ENCODE peak calls at places on chromosomes 12 and 14, in six cellular contexts. H, Z, E, S, B and G are unnamed samples. For H3K4me1 and H3K9me3, the result is how much of the 10 kb centered on the place peaks cover.

GRCh38 chr14:80638620-80639215 is 302.8 kb downstream of the CEP128 start:
- DNase-seq in H (no peak), Z (no peak), E (peak), S (no peak), B (no peak), G (no peak)

GRCh38 chr12:25284024-25284423 is 33.3 kb upstream of the KRAS start:
- DNase-seq in H (no peak), Z (no peak), E (no peak), S (no peak), B (no peak), G (no peak)

GRCh38 chr12:85280138-85280983 is at the start of gene ALX1:
- DNase-seq in H (no peak), Z (no peak), E (peak), S (no peak), B (no peak), G (no peak)

GRCh38 chr12:117882181-117882580 is 86.6 kb downstream of the KSR2 start:
- DNase-seq in H (no peak), Z (no peak), E (no peak), S (no peak), B (no peak), G (no peak)

GRCh38 chr12:117279606-117280005 is 81.8 kb downstream of the NOS1 start:
- DNase-seq in H (no peak), Z (no peak), E (no peak), S (no peak), B (no peak), G (no peak)

GRCh38 chr12:12896261-12896660 is 4.9 kb downstream of the GPRC5A start:
- DNase-seq in H (no peak), Z (no peak), E (peak), S (no peak), B (no peak), G (no peak)

GRCh38 chr12:51923506-51924365 is 16.4 kb downstream of the ACVRL1 start:
- DNase-seq in H (peak), Z (peak), E (peak), S (peak), B (peak), G (peak)

GRCh38 chr14:68230941-68231717 is 411.6 kb downstream of the RAD51B start:
- DNase-seq in H (no peak), Z (no peak), E (peak), S (no peak), B (no peak), G (no peak)

GRCh38 chr12:6303046-6303445 is 7.4 kb upstream of the PLEKHG6 start:
- DNase-seq in H (no peak), Z (no peak), E (no peak), S (no peak), B (no peak), G (no peak)

GRCh38 chr12:30692470-30692869 is 3.2 kb downstream of the IPO8 start:
- DNase-seq in H (no peak), Z (no peak), E (peak), S (no peak), B (no peak), G (no peak)

GRCh38 chr12:16606936-16607335 is 974 bp upstream of the LMO3 start:
- DNase-seq in H (no peak), Z (no peak), E (no peak), S (no peak), B (no peak), G (no peak)

GRCh38 chr12:51028811-51029146 is 2.6 kb upstream of the SLC11A2 start:
- DNase-seq in H (no peak), Z (no peak), E (peak), S (no peak), B (no peak), G (no peak)

GRCh38 chr12:10779103-10779502 is 23.3 kb downstream of the TAS2R7 start:
- DNase-seq in H (no peak), Z (no peak), E (no peak), S (no peak), B (no peak), G (no peak)

GRCh38 chr12:5260086-5260485 is 171.8 kb upstream of the NTF3 start:
- DNase-seq in H (no peak), Z (no peak), E (no peak), S (no peak), B (no peak), G (no peak)

GRCh38 chr14:91754819-91755218 is 22.9 kb upstream of the CATSPERB start:
- DNase-seq in H (no peak), Z (no peak), E (no peak), S (no peak), B (no peak), G (no peak)

GRCh38 chr12:42468341-42468821 is 121.2 kb downstream of the PRICKLE1 start:
- DNase-seq in H (no peak), Z (no peak), E (peak), S (no peak), B (no peak), G (no peak)

GRCh38 chr12:94829552-94829951 is 173.9 kb downstream of the NDUFA12 start:
- DNase-seq in H (no peak), Z (no peak), E (no peak), S (no peak), B (no peak), G (no peak)

GRCh38 chr12:113112043-113112899 is 23.3 kb downstream of the RASAL1 start:
- DNase-seq in H (no peak), Z (no peak), E (peak), S (no peak), B (no peak), G (no peak)

GRCh38 chr14:68427550-68427890 is 365.3 kb downstream of the ZFP36L1 start:
- DNase-seq in H (no peak), Z (no peak), E (no peak), S (no peak), B (no peak), G (no peak)

GRCh38 chr12:57276935-57277563 is 26.1 kb upstream of the STAC3 start:
- DNase-seq in H (no peak), Z (peak), E (peak), S (no peak), B (no peak), G (peak)

GRCh38 chr12:91777268-91777997 is 368.2 kb downstream of the BTG1 start:
- DNase-seq in H (no peak), Z (no peak), E (no peak), S (no peak), B (no peak), G (no peak)
- H3K4me1 ChIP-seq in H (under half), Z (under half), E (under half), S (under half), B (under half), G (under half)

DNA sequence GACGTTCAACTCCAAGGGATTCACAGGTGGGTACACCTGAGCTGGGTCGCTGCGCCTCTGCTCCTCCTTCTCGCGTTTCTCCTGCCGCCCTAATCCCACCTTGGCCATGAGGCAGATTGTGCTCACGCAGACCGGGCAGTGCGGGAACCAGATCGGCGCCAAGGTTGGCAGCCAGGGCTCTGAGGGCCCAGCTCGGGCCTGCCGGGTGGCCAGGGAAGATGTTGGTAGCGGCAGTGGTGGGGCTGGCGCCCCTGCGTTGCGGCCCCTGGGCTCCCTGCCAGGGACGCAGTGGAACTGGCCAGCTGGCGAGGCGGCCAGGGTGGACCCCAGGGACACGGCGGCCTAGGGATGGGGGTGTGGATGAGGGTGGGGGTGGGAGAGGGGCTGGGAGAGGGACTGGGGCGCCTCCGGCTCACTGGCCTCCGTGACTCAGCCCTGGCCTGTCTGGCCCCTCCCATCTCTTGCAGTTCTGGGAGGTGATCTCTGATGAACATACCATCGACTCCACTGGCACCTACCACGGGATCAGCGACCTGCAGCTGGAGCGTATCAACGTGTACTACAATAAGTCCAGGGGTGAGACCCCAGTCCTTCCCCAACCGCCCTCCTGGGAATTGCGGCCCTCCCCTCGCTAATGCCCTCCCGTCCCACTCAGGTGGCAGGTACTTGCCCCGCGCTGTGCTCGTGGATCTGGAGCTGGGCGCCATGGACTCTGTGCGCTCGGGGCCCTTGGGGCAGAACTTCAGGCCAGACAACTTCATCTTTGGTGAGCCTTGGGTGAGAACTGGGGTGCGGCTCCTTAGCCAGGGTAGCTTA is 114.9 kb upstream of the ALG10B start:
- DNase-seq in H (no peak), Z (no peak), E (no peak), S (no peak), B (no peak), G (no peak)
- H3K9me3 ChIP-seq in H (under half), Z (under half), E (under half), S (under half), B (under half), G (under half)

GRCh38 chr14:89294872-89295271 is 122.2 kb downstream of the FOXN3 start:
- DNase-seq in H (no peak), Z (no peak), E (no peak), S (no peak), B (no peak), G (no peak)
- H3K4me3 ChIP-seq in H (no peak), Z (no peak), E (no peak), S (no peak), B (no peak), G (no peak)

DNA sequence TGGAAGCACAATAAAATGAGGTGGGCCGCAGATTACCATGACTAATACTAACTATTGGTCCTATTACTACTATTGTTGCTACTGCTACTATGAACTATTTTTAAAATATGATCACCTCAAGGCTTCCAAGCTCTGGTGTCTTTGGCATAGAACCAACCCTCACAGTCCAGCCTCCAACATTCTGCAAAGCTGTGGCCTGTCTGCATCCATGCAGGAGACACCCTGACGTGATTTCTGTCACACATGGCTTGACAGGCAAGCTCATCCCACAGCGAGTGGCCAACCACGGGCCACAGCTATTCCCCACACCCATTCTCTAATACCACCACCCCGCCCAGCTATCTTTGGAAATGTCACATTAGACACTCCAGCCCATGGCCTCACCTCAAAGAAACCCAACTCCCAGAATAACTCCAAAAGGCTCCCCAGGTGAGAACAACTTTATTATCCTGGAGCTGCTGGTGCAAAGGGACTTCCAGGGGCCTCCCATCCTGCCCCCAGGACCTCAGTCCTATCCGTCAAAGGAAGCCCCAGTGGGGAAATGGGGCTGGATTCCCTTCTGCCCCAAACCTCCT is 14.4 kb downstream of the ISCU start:
- DNase-seq in H (peak), Z (no peak), E (no peak), S (no peak), B (no peak), G (no peak)
- H3K4me1 ChIP-seq in H (under half), Z (under half), E (under half), S (under half), B (under half), G (under half)

DNA sequence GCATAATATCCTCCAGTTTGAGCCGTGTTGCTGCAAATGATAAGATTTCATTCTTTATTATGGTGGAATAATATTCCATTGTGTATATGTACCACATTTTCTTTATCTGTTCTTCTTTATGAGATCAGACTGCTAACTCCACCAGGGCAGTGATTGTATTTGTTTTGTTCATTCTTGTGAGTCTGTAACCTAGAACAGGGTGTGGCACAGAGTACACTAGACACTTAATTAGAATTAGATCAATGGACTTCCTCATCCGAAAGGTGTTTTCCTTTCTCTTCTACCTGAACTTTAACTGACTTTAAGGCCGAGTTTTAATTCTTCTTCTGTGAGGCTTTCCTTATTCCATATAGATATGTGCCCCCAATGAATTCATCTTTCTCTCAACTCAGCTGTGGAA is 551.0 kb downstream of the SNAPC1 start:
- DNase-seq in H (no peak), Z (no peak), E (no peak), S (no peak), B (no peak), G (no peak)
- H3K9me3 ChIP-seq in H (under half), Z (under half), E (under half), S (under half), B (under half), G (under half)

DNA sequence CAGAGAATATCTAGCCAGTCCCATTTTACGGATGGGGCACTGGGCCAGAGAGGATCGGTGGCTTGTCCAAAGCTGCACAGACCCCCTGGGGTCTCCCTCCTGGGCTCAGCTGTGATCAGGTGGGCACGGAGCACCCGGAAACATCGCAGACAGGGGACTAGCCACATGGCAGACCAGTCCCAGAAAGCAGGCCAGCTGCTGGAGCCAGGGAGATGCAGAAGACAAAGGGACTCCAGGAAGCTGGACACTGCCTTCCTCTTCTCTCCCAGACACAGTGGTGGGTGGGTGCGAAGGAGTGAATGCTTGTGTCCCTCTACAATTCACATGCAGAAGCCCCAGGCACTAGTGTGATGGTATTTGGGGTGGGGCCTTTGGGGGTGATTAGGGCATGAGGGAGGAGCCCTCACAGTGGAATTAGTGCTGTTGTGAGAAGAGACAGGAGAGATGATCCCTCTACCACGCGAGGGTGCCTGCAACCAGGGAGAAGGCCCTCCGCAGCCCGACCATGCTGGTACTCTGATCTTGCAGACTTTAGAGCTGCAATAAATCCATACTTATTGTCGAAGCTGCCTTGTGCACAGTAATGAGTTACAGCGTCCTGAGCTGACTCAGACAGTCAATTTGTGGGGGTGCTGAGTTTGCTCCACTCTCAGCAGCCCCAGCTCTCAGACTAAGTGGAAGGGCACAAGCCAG is 95.2 kb downstream of the CALM1 start:
- DNase-seq in H (no peak), Z (no peak), E (peak), S (no peak), B (no peak), G (no peak)
- H3K4me3 ChIP-seq in H (no peak), Z (no peak), E (no peak), S (no peak), B (no peak), G (no peak)

GRCh38 chr12:79689041-79689476 is 1.7 kb downstream of the PAWR start:
- DNase-seq in H (no peak), Z (no peak), E (no peak), S (no peak), B (no peak), G (no peak)
- H3K4me1 ChIP-seq in H (half or more), Z (under half), E (under half), S (under half), B (under half), G (under half)

DNA sequence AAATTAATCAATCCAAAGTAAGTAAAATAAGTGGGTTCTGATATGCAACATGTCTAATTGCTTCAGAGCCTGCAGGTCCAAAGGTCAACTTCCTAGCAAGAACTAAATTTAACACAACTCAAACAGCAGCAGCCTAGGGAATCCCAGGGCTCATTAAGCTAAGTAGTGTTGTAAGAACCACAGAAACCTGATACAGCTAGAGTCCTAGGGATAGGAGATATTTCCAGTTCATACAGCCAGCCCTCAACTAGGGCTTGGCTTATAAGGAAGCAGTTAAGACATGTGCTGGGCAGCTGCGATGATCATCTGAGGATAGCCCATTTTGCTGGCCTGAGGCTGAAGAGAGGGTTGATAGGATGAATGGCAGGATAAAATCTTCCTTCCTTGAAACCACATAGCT is at the start of gene OR4Q3:
- DNase-seq in H (no peak), Z (no peak), E (no peak), S (no peak), B (no peak), G (no peak)
- H3K9me3 ChIP-seq in H (under half), Z (under half), E (under half), S (under half), B (under half), G (under half)

GRCh38 chr12:68370006-68370590 is 37.9 kb upstream of the MDM1 start:
- DNase-seq in H (no peak), Z (no peak), E (no peak), S (no peak), B (no peak), G (no peak)

GRCh38 chr12:68373836-68374314 is 41.7 kb upstream of the MDM1 start:
- DNase-seq in H (no peak), Z (no peak), E (no peak), S (no peak), B (no peak), G (no peak)

GRCh38 chr12:68368332-68368731 is 36.2 kb upstream of the MDM1 start:
- DNase-seq in H (no peak), Z (no peak), E (peak), S (no peak), B (no peak), G (no peak)

GRCh38 chr12:68367903-68368302 is 35.7 kb upstream of the MDM1 start:
- DNase-seq in H (no peak), Z (no peak), E (peak), S (no peak), B (no peak), G (no peak)

GRCh38 chr12:68370667-68371066 is 38.5 kb upstream of the MDM1 start:
- DNase-seq in H (no peak), Z (no peak), E (no peak), S (no peak), B (no peak), G (no peak)
- H3K4me3 ChIP-seq in H (no peak), Z (no peak), E (no peak), S (no peak), B (no peak), G (no peak)

DNA sequence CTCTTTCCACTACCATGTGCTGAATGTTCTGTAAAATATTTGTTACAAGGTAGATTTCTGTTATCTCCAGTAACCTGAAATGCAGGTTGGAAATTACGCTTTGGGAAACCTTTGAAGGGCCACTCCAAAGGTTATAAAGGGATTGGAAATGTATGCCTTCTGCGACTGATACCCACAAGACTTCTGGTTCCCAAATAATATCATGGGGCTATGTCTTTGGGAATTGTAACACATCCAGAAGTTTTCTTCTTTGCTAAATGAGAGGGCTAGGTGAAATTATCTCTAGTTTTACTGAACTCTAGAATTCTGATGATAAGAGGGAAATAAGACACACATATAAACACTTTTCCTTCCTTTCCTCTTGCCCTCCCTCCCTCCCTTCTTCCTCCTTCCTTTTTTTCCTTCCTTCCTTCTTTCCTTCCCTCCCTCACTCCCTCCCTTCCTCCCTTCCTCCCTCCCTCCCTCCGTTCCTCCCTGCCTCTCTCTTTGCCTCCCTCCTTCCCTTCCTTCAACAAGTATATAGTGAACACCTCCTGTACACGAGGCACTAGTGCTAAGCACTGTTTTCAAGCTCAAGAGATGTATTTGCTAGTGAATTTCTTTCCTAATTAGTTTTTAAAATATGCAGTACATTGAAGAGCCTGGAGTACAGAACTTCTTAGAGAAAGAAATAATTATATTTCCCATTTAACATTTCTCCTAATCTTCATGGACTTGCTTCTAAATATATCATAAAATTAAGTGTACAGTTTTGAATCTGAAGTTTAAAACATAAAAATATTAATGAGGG is 10.1 kb downstream of the HMGA2 start:
- DNase-seq in H (no peak), Z (no peak), E (no peak), S (no peak), B (no peak), G (no peak)
- H3K4me1 ChIP-seq in H (under half), Z (under half), E (under half), S (under half), B (under half), G (under half)